ENCODE peak calls at places on chromosomes 2 and 18, in seven cellular contexts. B, E, Y, L, V, F and T are unnamed samples.

GRCh38 chr2:39494784-39495251 is 57.7 kb upstream of the MAP4K3 start:
- DNase-seq in V (peak), Y (no peak), F (peak), B (no peak), E (no peak), L (no peak), T (no peak)

GRCh38 chr2:101309211-101309700 is 755 bp upstream of the RNF149 start:
- DNase-seq in V (no peak), F (no peak), L (no peak), E (no peak), Y (no peak), B (no peak), T (no peak)

GRCh38 chr2:221087779-221088178 is 484.3 kb downstream of the EPHA4 start:
- DNase-seq in V (no peak), F (no peak), L (no peak), E (no peak), Y (no peak), B (no peak), T (no peak)

GRCh38 chr2:30527411-30527810 is 80.4 kb downstream of the LCLAT1 start:
- DNase-seq in V (peak), E (no peak), F (no peak), Y (no peak), B (no peak), L (no peak), T (no peak)

GRCh38 chr2:207416111-207416510 is 113.7 kb upstream of the CREB1 start:
- DNase-seq in F (no peak), V (no peak), Y (no peak), B (no peak), E (no peak), L (no peak), T (no peak)

GRCh38 chr2:95292623-95293260 is 4.4 kb upstream of the KCNIP3 start:
- DNase-seq in B (no peak), L (peak), Y (no peak), E (no peak), V (no peak), F (no peak), T (peak)

GRCh38 chr18:24628360-24628759 is 167.9 kb downstream of the HRH4 start:
- DNase-seq in Y (no peak), L (no peak), V (no peak), B (no peak), E (no peak), F (no peak), T (no peak)

GRCh38 chr2:199261221-199261620 is 196.5 kb downstream of the SATB2 start:
- DNase-seq in F (no peak), L (no peak), V (peak), B (no peak), Y (no peak), E (no peak), T (peak)

GRCh38 chr2:95354469-95354901 is 48.0 kb upstream of the FAHD2A start:
- DNase-seq in V (no peak), B (no peak), L (peak), E (no peak), F (no peak), Y (peak), T (no peak)

GRCh38 chr2:99507964-99508818 is 18.4 kb upstream of the REV1 start:
- DNase-seq in B (no peak), L (no peak), E (peak), Y (no peak), V (no peak), F (no peak), T (peak)

GRCh38 chr2:149572102-149572953 is 15.2 kb downstream of the MMADHC start:
- DNase-seq in L (no peak), E (no peak), V (no peak), F (no peak), Y (no peak), B (no peak), T (no peak)

GRCh38 chr18:31772699-31773098 is 12.0 kb upstream of the SLC25A52 start:
- DNase-seq in Y (no peak), V (no peak), F (no peak), B (no peak), L (no peak), E (no peak), T (no peak)

GRCh38 chr2:107197601-107198000 is 311.6 kb upstream of the ST6GAL2 start:
- DNase-seq in Y (no peak), L (no peak), E (no peak), B (no peak), V (no peak), F (no peak), T (peak)

GRCh38 chr2:27571681-27572080 is 11.2 kb upstream of the ZNF512 start:
- DNase-seq in L (no peak), E (no peak), F (no peak), V (no peak), Y (no peak), B (no peak), T (no peak)

GRCh38 chr2:226184940-226185575 is 614.6 kb downstream of the IRS1 start:
- DNase-seq in E (no peak), Y (no peak), L (no peak), B (no peak), F (no peak), V (peak), T (peak)

GRCh38 chr2:42101641-42102605 is 54.1 kb downstream of the PKDCC start:
- DNase-seq in E (peak), L (no peak), F (peak), Y (peak), V (peak), B (peak), T (no peak)

GRCh38 chr2:9481257-9481922 is 7.0 kb downstream of the IAH1 start:
- DNase-seq in V (peak), E (no peak), F (no peak), B (no peak), Y (no peak), L (no peak), T (no peak)